ENCODE peak calls at places on chromosome 17, in four cellular contexts. G, M, Q and R are unnamed samples. For H3K9me3, the result is how much of the 10 kb centered on the place peaks cover.

GRCh38 chr17:63309021-63309420 is 137.1 kb downstream of the CYB561 start:
- DNase-seq in G (no peak), M (no peak), Q (no peak), R (no peak)

GRCh38 chr17:43530303-43531081 is 15.6 kb downstream of the ETV4 start:
- DNase-seq in G (peak), M (no peak), Q (no peak), R (no peak)

GRCh38 chr17:78781339-78782304 is at the start of gene CYTH1:
- DNase-seq in G (peak), M (peak), Q (no peak), R (no peak)

GRCh38 chr17:80872999-80873951 is 118.4 kb upstream of the CHMP6 start:
- DNase-seq in G (peak), M (no peak), Q (no peak), R (no peak)

GRCh38 chr17:8692916-8693315 is 51.7 kb downstream of the CCDC42 start:
- DNase-seq in G (no peak), M (no peak), Q (no peak), R (no peak)

GRCh38 chr17:1491406-1492248 is 859 bp downstream of the MYO1C start:
- DNase-seq in G (peak), M (peak), Q (peak), R (no peak)

GRCh38 chr17:7886227-7887037 is 2.2 kb upstream of the CHD3 start:
- DNase-seq in G (no peak), M (no peak), Q (peak), R (peak)

GRCh38 chr17:68732301-68732749 is 131.2 kb upstream of the FAM20A start:
- DNase-seq in G (no peak), M (no peak), Q (no peak), R (no peak)

GRCh38 chr17:19313066-19313745 is 49.3 kb downstream of the B9D1 start:
- DNase-seq in G (no peak), M (no peak), Q (no peak), R (no peak)

GRCh38 chr17:41144846-41145245 is 4.5 kb upstream of the KRTAP4-6 start:
- DNase-seq in G (no peak), M (no peak), Q (no peak), R (no peak)

GRCh38 chr17:19306160-19307111 is 56.1 kb downstream of the B9D1 start:
- DNase-seq in G (no peak), M (no peak), Q (peak), R (no peak)

GRCh38 chr17:47897561-47897960 is 1.5 kb downstream of the SP2 start:
- DNase-seq in G (no peak), M (no peak), Q (no peak), R (no peak)

GRCh38 chr17:75341784-75342183 is 52.6 kb upstream of the SLC25A19 start:
- DNase-seq in G (no peak), M (no peak), Q (no peak), R (no peak)

GRCh38 chr17:5785343-5785742 is 201.0 kb upstream of the NLRP1 start:
- DNase-seq in G (no peak), M (no peak), Q (no peak), R (no peak)

GRCh38 chr17:79988163-79988971 is 47.3 kb downstream of the TBC1D16 start:
- DNase-seq in G (no peak), M (no peak), Q (no peak), R (no peak)

GRCh38 chr17:81417049-81417878 is 22.0 kb downstream of the BAHCC1 start:
- DNase-seq in G (no peak), M (peak), Q (no peak), R (no peak)

GRCh38 chr17:5877948-5878347 is 192.2 kb upstream of the WSCD1 start:
- DNase-seq in G (peak), M (peak), Q (no peak), R (no peak)

GRCh38 chr17:5234645-5235576 is at the start of gene SCIMP:
- DNase-seq in G (peak), M (peak), Q (no peak), R (no peak)

GRCh38 chr17:77304051-77304745 is 163.4 kb downstream of the SEC14L1 start:
- DNase-seq in G (no peak), M (no peak), Q (no peak), R (no peak)

GRCh38 chr17:7258731-7259554 is 3.3 kb downstream of the CLDN7 start:
- DNase-seq in G (no peak), M (no peak), Q (no peak), R (no peak)

GRCh38 chr17:9291912-9292562 is 270.7 kb downstream of the NTN1 start:
- DNase-seq in G (peak), M (peak), Q (no peak), R (peak)

GRCh38 chr17:77361986-77362620 is 221.3 kb downstream of the SEC14L1 start:
- DNase-seq in G (no peak), M (peak), Q (no peak), R (no peak)

GRCh38 chr17:35630530-35631148 is 43.5 kb downstream of the AP2B1 start:
- DNase-seq in G (no peak), M (no peak), Q (no peak), R (no peak)

GRCh38 chr17:77286641-77287431 is 146.1 kb downstream of the SEC14L1 start:
- DNase-seq in G (peak), M (peak), Q (no peak), R (no peak)

GRCh38 chr17:51000835-51001638 is 119.6 kb downstream of the SPAG9 start:
- DNase-seq in G (no peak), M (no peak), Q (peak), R (no peak)

GRCh38 chr17:49315974-49316570 is 46.0 kb downstream of the ZNF652 start:
- DNase-seq in G (no peak), M (no peak), Q (no peak), R (no peak)

GRCh38 chr17:77649717-77650211 is 308.7 kb upstream of the TNRC6C start:
- DNase-seq in G (no peak), M (no peak), Q (no peak), R (no peak)

GRCh38 chr17:10316986-10317834 is 55.6 kb downstream of the MYH13 start:
- DNase-seq in G (peak), M (no peak), Q (no peak), R (no peak)

GRCh38 chr17:59456428-59456827 is 109.0 kb upstream of the DHX40 start:
- DNase-seq in G (no peak), M (no peak), Q (no peak), R (no peak)

GRCh38 chr17:27423651-27424050 is 32.6 kb upstream of the KSR1 start:
- DNase-seq in G (no peak), M (no peak), Q (no peak), R (no peak)

GRCh38 chr17:17713839-17714238 is 32.6 kb downstream of the RAI1 start:
- DNase-seq in G (peak), M (peak), Q (no peak), R (no peak)

GRCh38 chr17:58331815-58332719 is 3.5 kb upstream of the TSPOAP1 start:
- DNase-seq in G (peak), M (peak), Q (peak), R (peak)

GRCh38 chr17:39581071-39581831 is 26.5 kb downstream of the NEUROD2 start:
- DNase-seq in G (no peak), M (no peak), Q (no peak), R (no peak)
- H3K9me3 ChIP-seq in G (under half), M (under half), Q (under half), R (under half)

DNA sequence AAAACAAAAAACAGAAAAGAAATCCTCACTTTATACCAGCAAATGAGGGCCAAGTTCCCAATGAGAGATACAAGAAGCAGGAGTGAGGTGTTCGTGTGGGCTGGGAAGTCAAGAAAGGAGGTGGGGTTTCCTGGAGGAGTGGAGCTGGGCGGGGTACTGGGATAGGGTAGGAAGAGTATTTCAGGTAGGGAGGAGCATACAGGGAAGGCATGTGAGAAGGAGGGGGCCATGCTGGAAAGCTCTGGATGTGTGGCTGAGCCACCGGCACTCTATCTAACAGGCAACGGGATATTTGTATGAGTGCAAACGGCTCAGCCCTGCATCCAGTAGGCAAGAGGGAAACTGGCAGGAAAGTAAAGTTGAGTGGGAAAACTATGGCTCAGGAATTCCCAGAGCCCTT is 4.2 kb downstream of the OR3A2 start:
- DNase-seq in G (no peak), M (no peak), Q (no peak), R (no peak)
- H3K9me3 ChIP-seq in G (under half), M (under half), Q (under half), R (under half)

DNA sequence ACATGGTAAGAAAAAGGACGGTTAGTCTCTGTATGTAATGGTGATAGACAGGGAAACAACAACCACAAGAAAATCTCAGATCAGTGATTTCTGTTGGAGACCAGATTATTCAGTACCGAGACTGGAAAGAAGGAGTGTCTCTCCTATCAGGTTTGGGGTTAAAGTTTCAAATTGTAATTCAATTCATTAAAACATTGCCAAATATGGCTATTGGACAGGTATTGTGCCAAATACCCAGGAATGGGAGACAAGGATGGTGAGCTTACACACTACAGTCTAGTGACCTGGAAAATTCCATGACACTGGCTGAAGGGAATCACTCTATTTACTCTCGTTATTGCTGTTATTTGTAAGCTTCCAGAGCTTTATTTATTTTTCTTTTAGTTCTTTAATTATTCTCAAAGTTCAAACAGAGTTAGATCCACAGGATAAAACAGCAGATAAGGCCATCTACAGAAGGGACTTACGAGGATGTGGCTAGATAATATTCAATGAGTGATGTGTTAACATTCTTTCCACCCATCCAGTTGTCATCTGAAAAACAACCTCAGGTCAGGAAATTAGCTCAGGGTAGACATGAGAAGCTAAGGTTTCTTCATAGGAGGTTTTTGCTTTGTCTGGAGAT is 25.1 kb upstream of the MMD start:
- DNase-seq in G (no peak), M (no peak), Q (no peak), R (no peak)
- H3K9me3 ChIP-seq in G (under half), M (under half), Q (under half), R (under half)

DNA sequence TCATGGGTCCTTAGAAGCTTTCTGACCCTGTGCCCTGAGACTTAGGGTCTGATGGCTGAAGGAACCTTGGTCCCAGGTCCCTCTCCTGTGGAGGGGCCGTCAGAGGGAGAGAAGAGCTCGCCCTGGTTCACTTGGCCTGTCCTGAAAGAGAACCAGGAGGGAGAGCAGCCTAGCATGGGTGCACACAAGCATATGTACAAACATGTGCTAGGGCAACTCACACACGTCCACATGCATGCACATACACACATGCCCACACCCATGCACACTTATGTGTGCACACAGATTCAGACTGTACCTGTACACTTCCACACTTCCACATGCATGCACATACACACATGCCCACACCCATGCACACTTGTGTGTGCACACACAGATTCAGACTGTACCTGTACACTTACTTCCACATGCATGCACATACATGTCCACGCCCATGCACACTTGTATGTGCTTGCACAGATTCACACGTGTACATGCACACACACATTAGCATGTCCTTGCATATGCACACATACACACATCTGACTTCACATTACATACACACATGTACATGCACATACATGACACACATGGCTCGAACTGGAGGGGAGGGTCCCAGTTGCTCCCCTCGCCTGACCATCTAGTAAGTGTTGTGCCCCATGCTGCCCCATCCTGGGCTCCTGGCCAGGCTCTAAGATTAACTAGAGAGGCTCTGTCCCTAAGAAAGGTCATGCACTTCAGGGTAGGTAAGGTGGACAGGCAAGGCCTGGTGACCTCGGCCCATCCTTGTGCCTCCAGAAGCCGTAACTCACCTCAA is 122.0 kb downstream of the METRNL start:
- DNase-seq in G (no peak), M (peak), Q (no peak), R (no peak)
- H3K9me3 ChIP-seq in G (under half), M (under half), Q (under half), R (under half)

DNA sequence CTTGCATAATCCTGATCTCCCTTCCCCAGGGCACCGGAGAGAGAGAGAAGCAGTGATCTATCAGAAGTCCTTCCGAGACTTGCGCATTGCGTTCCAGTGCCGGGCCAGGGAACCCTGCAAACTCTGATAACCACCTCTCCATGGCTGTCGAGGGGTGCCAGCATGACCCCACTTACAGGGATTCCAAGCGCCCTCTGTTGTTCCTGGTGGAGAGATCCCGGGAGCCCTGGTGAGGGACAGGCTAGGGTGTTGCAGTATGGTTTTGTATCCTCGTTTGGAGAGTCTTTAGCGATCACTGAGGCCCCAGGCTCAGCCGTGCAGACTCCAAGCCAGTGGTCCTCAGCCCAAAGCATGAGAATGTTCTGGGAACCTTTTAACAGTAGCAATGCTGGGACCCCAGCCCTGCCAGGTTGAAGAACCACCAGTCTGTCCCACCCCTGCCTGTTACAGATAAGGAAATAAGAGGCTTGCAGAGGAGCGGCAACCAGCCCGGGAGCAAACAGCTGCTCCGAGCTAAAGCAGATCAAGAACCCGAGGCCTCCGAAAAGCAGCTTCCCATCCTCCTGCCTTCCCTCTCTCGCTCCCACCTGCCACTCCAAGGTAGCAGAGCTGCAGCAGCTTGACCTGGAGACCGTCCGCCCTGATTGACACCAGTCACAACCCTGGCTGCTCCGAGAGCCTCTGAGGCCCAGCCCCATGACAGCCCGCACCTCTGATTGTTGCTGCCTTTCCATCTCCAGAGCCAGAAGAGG is 150.3 kb upstream of the RPL38 start:
- DNase-seq in G (no peak), M (no peak), Q (no peak), R (no peak)
- H3K9me3 ChIP-seq in G (under half), M (under half), Q (under half), R (under half)

GRCh38 chr17:12648498-12648897 is 17.2 kb upstream of the MYOCD start:
- DNase-seq in G (no peak), M (no peak), Q (no peak), R (no peak)
- H3K9me3 ChIP-seq in G (under half), M (under half), Q (under half), R (under half)

GRCh38 chr17:53264730-53265129 is 558.0 kb upstream of the KIF2B start:
- DNase-seq in G (no peak), M (no peak), Q (no peak), R (no peak)
- H3K9me3 ChIP-seq in G (under half), M (under half), Q (under half), R (under half)

GRCh38 chr17:83191388-83192160 is 112.2 kb downstream of the METRNL start:
- DNase-seq in G (no peak), M (peak), Q (no peak), R (no peak)
- H3K9me3 ChIP-seq in G (under half), M (under half), Q (under half), R (under half)

GRCh38 chr17:52378860-52379259 is 220.3 kb upstream of the CA10 start:
- DNase-seq in G (no peak), M (no peak), Q (no peak), R (no peak)
- H3K9me3 ChIP-seq in G (under half), M (under half), Q (under half), R (under half)